ENCODE peak calls at places on chromosomes 5 and 9, in four cellular contexts. M is pancreas, V is mesendoderm, J is gastrocnemius medialis. D is an unnamed sample.

GRCh38 chr5:54785729-54786548 is 199.5 kb downstream of the ESM1 start:
- DNase-seq in M (no peak), V (peak), J (peak), D (no peak)

GRCh38 chr5:3878267-3878666 is 282.6 kb downstream of the IRX1 start:
- DNase-seq in M (no peak), V (no peak), J (no peak), D (no peak)

GRCh38 chr9:6924988-6925563 is 167.3 kb downstream of the KDM4C start:
- DNase-seq in M (no peak), V (no peak), J (no peak), D (no peak)

GRCh38 chr5:37248970-37249819 is at the start of gene CPLANE1:
- DNase-seq in M (peak), V (peak), J (peak), D (peak)

GRCh38 chr5:95382843-95383242 is 8.3 kb upstream of the FAM81B start:
- DNase-seq in M (no peak), V (no peak), J (no peak), D (no peak)

GRCh38 chr9:93645921-93646639 is 69.7 kb downstream of the PHF2 start:
- DNase-seq in M (no peak), V (no peak), J (no peak), D (no peak)

GRCh38 chr5:141994737-141995136 is 18.1 kb downstream of the GNPDA1 start:
- DNase-seq in M (no peak), V (no peak), J (no peak), D (no peak)

GRCh38 chr5:173385832-173386360 is 57.7 kb upstream of the STC2 start:
- DNase-seq in M (no peak), V (peak), J (no peak), D (no peak)

GRCh38 chr5:37722236-37723146 is 117.3 kb downstream of the GDNF start:
- DNase-seq in M (no peak), V (peak), J (no peak), D (no peak)

GRCh38 chr9:15400281-15400941 is 22.3 kb upstream of the SNAPC3 start:
- DNase-seq in M (no peak), V (no peak), J (no peak), D (no peak)

GRCh38 chr5:81747030-81747429 is 3.9 kb downstream of the SSBP2 start:
- DNase-seq in M (no peak), V (no peak), J (no peak), D (no peak)

GRCh38 chr5:142143878-142144277 is 35.3 kb downstream of the NDFIP1 start:
- DNase-seq in M (no peak), V (peak), J (no peak), D (peak)

GRCh38 chr9:100098241-100098886 is 436 bp downstream of the ERP44 start:
- DNase-seq in M (peak), V (peak), J (peak), D (peak)

GRCh38 chr5:140344683-140345423 is 1.6 kb downstream of the HBEGF start:
- DNase-seq in M (no peak), V (peak), J (peak), D (peak)
- H3K4me3 ChIP-seq in M (no peak), V (no peak), J (peak), D (no peak)

GRCh38 chr9:129826759-129827158 is 2.8 kb upstream of the TOR1A start:
- DNase-seq in M (no peak), V (no peak), J (no peak), D (no peak)

GRCh38 chr9:129826344-129826743 is 2.4 kb upstream of the TOR1A start:
- DNase-seq in M (no peak), V (no peak), J (no peak), D (no peak)

GRCh38 chr9:129823163-129823933 is 588 bp downstream of the TOR1A start:
- DNase-seq in M (no peak), V (peak), J (no peak), D (peak)

GRCh38 chr9:129823934-129824601 is at the start of gene TOR1A:
- DNase-seq in M (peak), V (peak), J (peak), D (peak)

DNA sequence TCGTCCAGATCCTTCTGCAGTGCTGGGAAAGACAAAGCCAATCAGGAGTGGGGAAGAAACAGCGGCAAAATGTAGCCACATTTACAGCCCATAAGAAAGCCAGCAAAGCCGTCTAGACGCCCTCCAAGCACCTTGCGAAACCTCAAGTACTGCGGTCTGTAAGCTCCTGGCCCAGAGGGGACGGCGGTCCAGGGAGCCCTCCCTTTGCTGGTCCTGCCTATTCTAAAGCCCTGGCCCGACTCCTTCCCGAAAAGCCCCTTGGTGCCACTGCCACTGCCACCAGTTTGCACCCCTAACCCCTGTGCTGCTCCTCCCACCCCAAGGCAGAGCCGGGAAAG is 1.1 kb downstream of the TOR1A start:
- DNase-seq in M (no peak), V (no peak), J (no peak), D (no peak)
- H3K4me3 ChIP-seq in M (no peak), V (peak), J (peak), D (peak)

DNA sequence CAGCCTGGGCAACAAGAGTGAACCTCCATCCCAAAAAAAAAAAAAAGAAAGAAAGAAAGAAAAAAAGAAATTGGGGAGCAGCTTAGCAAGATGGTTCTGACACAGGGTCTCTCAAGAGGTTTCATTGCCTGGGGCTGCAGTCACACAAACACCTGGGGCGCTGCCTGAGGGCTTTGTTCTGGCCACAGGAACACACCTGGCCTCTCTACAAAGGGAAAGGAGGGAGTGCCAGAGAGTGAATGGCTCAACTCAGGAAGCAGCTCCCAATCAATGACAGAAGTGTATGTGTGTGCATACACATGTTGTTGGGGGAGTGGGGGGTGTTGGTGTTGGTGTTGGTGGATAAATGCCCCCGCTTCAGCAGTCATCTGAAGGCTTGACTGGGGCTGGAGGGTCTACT is 32.4 kb upstream of the CTNNA1 start:
- DNase-seq in M (no peak), V (no peak), J (no peak), D (no peak)
- H3K4me3 ChIP-seq in M (no peak), V (no peak), J (no peak), D (no peak)

GRCh38 chr5:132487841-132488555 is 2.6 kb downstream of the IRF1 start:
- DNase-seq in M (no peak), V (no peak), J (no peak), D (peak)
- H3K4me3 ChIP-seq in M (no peak), V (no peak), J (peak), D (no peak)

GRCh38 chr5:67153292-67153691 is 43.3 kb downstream of the CD180 start:
- DNase-seq in M (no peak), V (no peak), J (no peak), D (no peak)
- H3K4me3 ChIP-seq in M (no peak), V (no peak), J (no peak), D (no peak)

GRCh38 chr9:137278061-137278912 is 761 bp downstream of the TOR4A start:
- DNase-seq in M (peak), V (no peak), J (no peak), D (peak)

GRCh38 chr9:137278913-137279711 is 1.6 kb downstream of the TOR4A start:
- DNase-seq in M (no peak), V (no peak), J (no peak), D (peak)

GRCh38 chr9:137280478-137281344 is 3.2 kb downstream of the TOR4A start:
- DNase-seq in M (peak), V (peak), J (no peak), D (peak)

GRCh38 chr9:137279741-137280477 is 2.4 kb downstream of the TOR4A start:
- DNase-seq in M (no peak), V (no peak), J (no peak), D (peak)

DNA sequence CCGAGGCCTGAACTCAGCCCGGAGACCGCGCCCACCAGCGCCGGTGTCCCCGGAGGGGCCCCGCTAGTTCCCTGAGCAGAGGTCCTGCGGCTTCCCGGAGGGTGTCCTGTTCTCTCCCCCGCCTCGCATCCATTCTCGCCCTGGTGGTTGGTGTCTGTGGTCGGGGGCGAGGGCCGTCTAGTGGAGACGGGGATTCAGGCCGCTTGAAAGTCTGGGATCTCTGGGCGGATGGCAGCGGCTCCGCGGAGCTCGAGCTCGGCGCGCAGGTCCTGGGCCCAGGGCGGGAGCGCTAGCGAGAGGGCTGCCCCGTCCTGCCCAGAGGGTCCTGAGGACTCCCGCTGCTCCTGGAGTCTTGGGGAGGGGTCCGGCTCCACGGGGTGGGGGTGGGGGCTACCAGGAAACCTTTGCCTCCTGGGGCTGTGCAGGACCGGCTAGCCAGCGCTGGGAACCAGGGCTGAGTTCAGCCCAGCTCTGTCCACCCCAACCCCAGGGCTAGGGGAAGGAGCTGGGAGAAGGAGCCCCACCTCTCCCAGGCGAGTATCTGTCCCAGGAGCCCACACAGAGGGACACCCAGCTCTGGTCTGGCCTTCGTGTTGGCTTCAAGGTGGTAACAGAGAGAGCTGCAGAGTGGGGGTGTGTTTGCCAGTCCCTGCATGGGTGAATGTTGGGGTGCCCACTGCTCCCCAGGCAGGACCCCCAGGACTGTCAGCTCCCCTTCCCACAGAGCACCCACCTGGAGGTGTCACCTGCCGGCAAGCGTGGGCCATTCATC is 4.0 kb downstream of the TOR4A start:
- DNase-seq in M (peak), V (peak), J (no peak), D (peak)
- H3K4me3 ChIP-seq in M (no peak), V (peak), J (no peak), D (peak)